ENCODE peak calls at places on chromosomes 6 and 20, in four cellular contexts. V is KG1, A is A549, Y is NCI-H345. T is an unnamed sample.

GRCh38 chr20:22489614-22490286 is 94.6 kb downstream of the FOXA2 start:
- DNase-seq in V (no peak), A (no peak), Y (no peak), T (no peak)

GRCh38 chr6:131063028-131063763 is at the start of gene EPB41L2:
- DNase-seq in V (peak), A (peak), Y (peak), T (no peak)

GRCh38 chr6:122361314-122361979 is 38.0 kb upstream of the HSF2 start:
- DNase-seq in V (no peak), A (no peak), Y (no peak), T (no peak)

GRCh38 chr6:141878686-141879085 is 254.0 kb upstream of the GJE1 start:
- DNase-seq in V (no peak), A (no peak), Y (no peak), T (no peak)

GRCh38 chr20:62598761-62599194 is 43.5 kb upstream of the SLCO4A1 start:
- DNase-seq in V (no peak), A (peak), Y (peak), T (no peak)

GRCh38 chr6:80438728-80439127 is 332.3 kb downstream of the BCKDHB start:
- DNase-seq in V (no peak), A (peak), Y (no peak), T (no peak)

GRCh38 chr6:130864344-130864743 is 37.1 kb downstream of the SMLR1 start:
- DNase-seq in V (no peak), A (no peak), Y (no peak), T (no peak)

GRCh38 chr20:36573798-36574277 is 441 bp downstream of the TGIF2 start:
- DNase-seq in V (peak), A (no peak), Y (no peak), T (no peak)

GRCh38 chr6:42781546-42781810 is 374 bp upstream of the BICRAL start:
- DNase-seq in V (peak), A (no peak), Y (no peak), T (no peak)

GRCh38 chr20:37383229-37383989 is 37.5 kb downstream of the SRC start:
- DNase-seq in V (no peak), A (peak), Y (no peak), T (no peak)

T was measured in NCI-H510A.